ENCODE peak calls at places on chromosome 21, in ten cellular contexts. N, X, J, K, V, Y, O, G, W and E are unnamed samples.

GRCh38 chr21:34938079-34938764 is 110.9 kb downstream of the RUNX1 start:
- DNase-seq in K (no peak), G (no peak), W (no peak), Y (no peak), X (no peak), N (no peak), V (peak), J (no peak), O (no peak), E (no peak)

GRCh38 chr21:14673649-14674048 is 127.5 kb upstream of the SAMSN1 start:
- DNase-seq in W (no peak), K (no peak), J (no peak), V (no peak), O (no peak), Y (no peak), N (no peak), X (no peak), G (no peak), E (no peak)

GRCh38 chr21:33211732-33212131 is 18.0 kb upstream of the IFNAR2 start:
- DNase-seq in G (no peak), V (no peak), W (no peak), Y (no peak), K (no peak), N (no peak), X (no peak), O (no peak), J (no peak), E (no peak)

GRCh38 chr21:41684381-41685245 is 82.2 kb downstream of the RIPK4 start:
- DNase-seq in J (no peak), W (peak), K (no peak), G (no peak), O (no peak), V (peak), Y (no peak), N (peak), X (no peak), E (no peak)

GRCh38 chr21:45630066-45630694 is 13.3 kb upstream of the PCBP3 start:
- DNase-seq in O (no peak), G (no peak), X (no peak), K (no peak), N (no peak), V (no peak), W (no peak), J (no peak), Y (no peak), E (no peak)

GRCh38 chr21:46322351-46323226 is 1.1 kb downstream of the C21orf58 start:
- DNase-seq in X (no peak), V (peak), N (no peak), W (no peak), O (no peak), J (no peak), G (no peak), K (no peak), Y (no peak), E (no peak)

GRCh38 chr21:35475768-35476167 is 426.7 kb upstream of the RUNX1 start:
- DNase-seq in J (no peak), N (no peak), O (no peak), K (no peak), G (no peak), V (peak), W (peak), X (no peak), Y (no peak), E (no peak)

GRCh38 chr21:46096997-46097825 is 701 bp upstream of the COL6A2 start:
- DNase-seq in Y (peak), X (no peak), N (no peak), W (no peak), V (no peak), G (no peak), J (no peak), K (no peak), O (no peak), E (no peak)

GRCh38 chr21:35976929-35977328 is 83.4 kb downstream of the SETD4 start:
- DNase-seq in G (no peak), J (no peak), Y (no peak), W (no peak), N (no peak), V (no peak), O (no peak), X (no peak), K (no peak), E (no peak)

GRCh38 chr21:44368711-44369446 is 15.5 kb downstream of the TRPM2 start:
- DNase-seq in J (no peak), G (no peak), N (no peak), Y (no peak), W (no peak), O (no peak), X (no peak), K (no peak), V (no peak), E (no peak)

GRCh38 chr21:44916965-44917364 is 3.7 kb downstream of the ITGB2 start:
- DNase-seq in J (no peak), N (no peak), V (no peak), W (no peak), O (no peak), G (no peak), Y (no peak), K (no peak), X (no peak), E (no peak)

GRCh38 chr21:42527489-42528158 is 14.0 kb downstream of the SLC37A1 start:
- DNase-seq in X (no peak), O (no peak), G (peak), V (no peak), N (no peak), J (peak), W (no peak), K (peak), Y (no peak), E (peak)

GRCh38 chr21:25025596-25025995 is 581.7 kb downstream of the MRPL39 start:
- DNase-seq in V (no peak), J (no peak), X (no peak), K (no peak), O (no peak), N (no peak), G (no peak), Y (no peak), W (no peak), E (no peak)

GRCh38 chr21:15732290-15732995 is 2.7 kb downstream of the USP25 start:
- DNase-seq in J (no peak), N (no peak), V (peak), W (no peak), Y (no peak), X (no peak), K (peak), O (no peak), G (no peak), E (peak)

GRCh38 chr21:45224189-45224938 is 63.3 kb downstream of the POFUT2 start:
- DNase-seq in G (peak), O (no peak), Y (no peak), N (no peak), W (no peak), J (peak), K (no peak), X (no peak), V (no peak), E (no peak)

GRCh38 chr21:38351961-38352521 is 95.2 kb downstream of the KCNJ15 start:
- DNase-seq in J (no peak), Y (no peak), W (peak), N (no peak), K (no peak), X (no peak), G (no peak), O (no peak), V (peak), E (peak)

GRCh38 chr21:33894736-33895288 is 20.8 kb downstream of the ATP5PO start:
- DNase-seq in J (peak), O (peak), Y (peak), X (peak), G (peak), N (peak), W (peak), V (peak), K (peak), E (peak)

GRCh38 chr21:35520302-35520701 is 471.2 kb upstream of the RUNX1 start:
- DNase-seq in N (no peak), W (no peak), O (no peak), K (no peak), Y (no peak), G (no peak), V (no peak), X (no peak), J (no peak), E (no peak)

GRCh38 chr21:19501115-19501514 is 1097.5 kb upstream of the TMPRSS15 start:
- DNase-seq in G (no peak), N (no peak), W (no peak), X (no peak), Y (no peak), K (no peak), J (no peak), O (no peak), V (no peak), E (no peak)

GRCh38 chr21:42545745-42546144 is 32.1 kb downstream of the SLC37A1 start:
- DNase-seq in N (no peak), K (no peak), O (no peak), G (no peak), X (no peak), J (no peak), V (no peak), Y (peak), W (no peak), E (no peak)

GRCh38 chr21:39325458-39325857 is 12.0 kb upstream of the BRWD1 start:
- DNase-seq in W (no peak), X (no peak), J (no peak), N (no peak), O (no peak), Y (no peak), G (no peak), K (no peak), V (no peak), E (no peak)

GRCh38 chr21:45765375-45765774 is 121.8 kb downstream of the PCBP3 start:
- DNase-seq in J (no peak), Y (no peak), X (no peak), K (no peak), G (no peak), V (no peak), N (no peak), W (no peak), O (no peak), E (no peak)

GRCh38 chr21:46297311-46298082 is 11.4 kb downstream of the YBEY start:
- DNase-seq in J (no peak), G (no peak), O (no peak), V (no peak), Y (peak), K (no peak), W (no peak), X (no peak), N (no peak), E (no peak)

GRCh38 chr21:42201615-42202161 is 17.3 kb upstream of the ABCG1 start:
- DNase-seq in V (no peak), G (no peak), J (no peak), O (no peak), N (no peak), Y (no peak), K (no peak), W (no peak), X (no peak), E (no peak)

GRCh38 chr21:41879190-41879998 is at the start of gene PRDM15:
- DNase-seq in W (peak), V (peak), G (peak), N (peak), Y (peak), X (peak), J (peak), O (peak), K (peak), E (peak)